ENCODE peak calls at places on chromosomes 4 and X, in nine cellular contexts. E is body of pancreas, U is HFF-Myc, A is HCT116, D is hepatocyte, V is NB4, M is HFFc6, L is GM23338, X is heart left ventricle. W is an unnamed sample.
A peak's percentile ranks its signal among the peaks of the same experiment; 100 is the strongest.

GRCh38 chr4:18689308-18689915 is 667.9 kb upstream of the LCORL start:
- DNase-seq in E (peak; percentile 65), U (peak; percentile 43), A (peak; percentile 44), D (peak; percentile 83), V (peak; percentile 69), M (peak; percentile 62), L (peak; percentile 79), X (peak; percentile 26), W (peak; percentile 56)

GRCh38 chr4:117560329-117560728 is 474.0 kb upstream of the NDST3 start:
- DNase-seq in E (no peak), U (no peak), A (peak; percentile 7), D (no peak), V (peak; percentile 6), M (no peak), L (peak; percentile 4), X (no peak), W (no peak)

GRCh38 chrX:132664273-132664672 is 175.4 kb upstream of the MBNL3 start:
- DNase-seq in E (no peak), U (no peak), A (no peak), D (no peak), V (no peak), M (no peak), L (no peak), X (no peak), W (no peak)

GRCh38 chr4:909821-910220 is 22.3 kb downstream of the GAK start:
- DNase-seq in E (no peak), U (no peak), A (no peak), D (no peak), V (no peak), M (no peak), L (no peak), X (no peak), W (no peak)

GRCh38 chr4:169439244-169439643 is 168.5 kb upstream of the SH3RF1 start:
- DNase-seq in E (no peak), U (no peak), A (no peak), D (no peak), V (no peak), M (no peak), L (no peak), X (no peak), W (no peak)

GRCh38 chr4:8549352-8549931 is 30.8 kb upstream of the GPR78 start:
- DNase-seq in E (no peak), U (no peak), A (no peak), D (no peak), V (no peak), M (no peak), L (no peak), X (no peak), W (no peak)

GRCh38 chrX:43962636-43963035 is 10.6 kb downstream of the NDP start:
- DNase-seq in E (no peak), U (no peak), A (no peak), D (no peak), V (no peak), M (no peak), L (no peak), X (no peak), W (no peak)

GRCh38 chr4:78370625-78371372 is 180.8 kb upstream of the ANXA3 start:
- DNase-seq in E (no peak), U (no peak), A (no peak), D (peak; percentile 26), V (no peak), M (no peak), L (peak; percentile 41), X (no peak), W (no peak)

GRCh38 chr4:148052448-148052847 is 320.6 kb downstream of the ARHGAP10 start:
- DNase-seq in E (no peak), U (no peak), A (no peak), D (no peak), V (no peak), M (no peak), L (no peak), X (no peak), W (no peak)

GRCh38 chrX:110045988-110046387 is 43.1 kb downstream of the TMEM164 start:
- DNase-seq in E (peak; percentile 12), U (no peak), A (no peak), D (peak; percentile 28), V (no peak), M (no peak), L (peak; percentile 30), X (no peak), W (no peak)

GRCh38 chr4:71093745-71094144 is 100.3 kb downstream of the DCK start:
- DNase-seq in E (no peak), U (no peak), A (no peak), D (no peak), V (no peak), M (no peak), L (no peak), X (no peak), W (no peak)

GRCh38 chrX:43500240-43500639 is 155.9 kb upstream of the MAOA start:
- DNase-seq in E (no peak), U (no peak), A (no peak), D (no peak), V (no peak), M (no peak), L (peak; percentile 26), X (no peak), W (no peak)

GRCh38 chr4:24885342-24885741 is 27.5 kb downstream of the CCDC149 start:
- DNase-seq in E (no peak), U (no peak), A (no peak), D (no peak), V (no peak), M (no peak), L (no peak), X (no peak), W (no peak)

GRCh38 chr4:123649644-123650356 is 253.2 kb downstream of the SPRY1 start:
- DNase-seq in E (peak; percentile 71), U (peak; percentile 64), A (no peak), D (peak; percentile 78), V (peak; percentile 77), M (peak; percentile 77), L (peak; percentile 54), X (peak; percentile 40), W (peak; percentile 18)

GRCh38 chr4:185534850-185535761 is at the start of gene PDLIM3:
- DNase-seq in E (peak; percentile 61), U (no peak), A (peak; percentile 12), D (peak; percentile 80), V (no peak), M (no peak), L (peak; percentile 87), X (peak; percentile 82), W (peak; percentile 55)

GRCh38 chr4:169283114-169283509 is 12.4 kb upstream of the SH3RF1 start:
- DNase-seq in E (no peak), U (no peak), A (no peak), D (no peak), V (no peak), M (peak; percentile 92), L (no peak), X (no peak), W (no peak)

GRCh38 chrX:152845618-152846240 is 14.9 kb downstream of the NSDHL start:
- DNase-seq in E (no peak), U (no peak), A (no peak), D (no peak), V (no peak), M (no peak), L (no peak), X (no peak), W (no peak)

GRCh38 chrX:100449696-100450606 is 39.9 kb upstream of the PCDH19 start:
- DNase-seq in E (no peak), U (no peak), A (no peak), D (no peak), V (peak; percentile 0), M (no peak), L (no peak), X (peak; percentile 16), W (no peak)

GRCh38 chr4:138688531-138689181 is 326.9 kb upstream of the NOCT start:
- DNase-seq in E (no peak), U (no peak), A (no peak), D (no peak), V (no peak), M (no peak), L (no peak), X (no peak), W (no peak)

GRCh38 chr4:138689182-138689546 is 326.4 kb upstream of the NOCT start:
- DNase-seq in E (no peak), U (no peak), A (no peak), D (no peak), V (no peak), M (no peak), L (no peak), X (no peak), W (no peak)

GRCh38 chr4:138689593-138689992 is 326.0 kb upstream of the NOCT start:
- DNase-seq in E (no peak), U (no peak), A (no peak), D (no peak), V (no peak), M (no peak), L (no peak), X (no peak), W (no peak)

GRCh38 chr4:138681000-138681604 is 334.5 kb upstream of the NOCT start:
- DNase-seq in E (peak; percentile 86), U (peak; percentile 47), A (peak; percentile 57), D (peak; percentile 92), V (peak; percentile 71), M (peak; percentile 56), L (peak; percentile 83), X (peak; percentile 80), W (peak; percentile 70)

DNA sequence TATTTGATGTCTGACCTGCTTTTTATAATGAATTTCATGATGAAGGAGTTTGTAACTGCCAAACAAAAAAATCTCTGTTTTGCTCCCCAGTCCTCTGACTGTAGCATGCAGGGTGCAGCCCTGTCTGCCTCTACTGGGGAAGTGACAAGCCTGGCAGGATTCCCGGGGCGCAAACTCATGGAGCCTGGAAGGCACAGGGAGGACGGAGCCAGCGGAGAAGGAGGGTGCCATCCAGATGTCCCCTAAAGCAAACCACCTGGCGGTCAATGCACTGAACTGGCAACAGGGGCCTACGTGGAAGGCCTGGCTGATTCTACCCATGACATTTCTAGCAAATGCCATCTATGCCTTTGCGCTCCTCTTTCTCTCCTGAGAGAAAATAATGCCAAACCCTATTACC is 329.5 kb upstream of the NOCT start:
- DNase-seq in E (no peak), U (no peak), A (no peak), D (no peak), V (no peak), M (no peak), L (no peak), X (peak; percentile 36), W (no peak)
- TF ChIP-seq CTCF in E (no peak), U (no peak), A (no peak), D (no peak), V (no peak), M (no peak), L (peak; percentile 1), X (no peak), W (no peak)

GRCh38 chrX:120514236-120514635 is 45.1 kb upstream of the LAMP2 start:
- DNase-seq in E (no peak), U (no peak), A (no peak), D (peak; percentile 24), V (peak; percentile 46), M (peak; percentile 3), L (peak; percentile 49), X (no peak), W (no peak)
- TF ChIP-seq CTCF in E (peak; percentile 44), U (peak; percentile 31), A (peak; percentile 51), D (peak; percentile 39), V (peak; percentile 40), M (peak; percentile 58), L (peak; percentile 58), X (no peak), W (peak; percentile 37)

GRCh38 chr4:102263024-102263787 is 82.1 kb downstream of the SLC39A8 start:
- DNase-seq in E (no peak), U (no peak), A (peak; percentile 51), D (peak; percentile 60), V (peak; percentile 44), M (peak; percentile 51), L (peak; percentile 68), X (no peak), W (no peak)
- TF ChIP-seq CTCF in E (peak; percentile 37), U (peak; percentile 41), A (peak; percentile 75), D (peak; percentile 79), V (peak; percentile 34), M (peak; percentile 77), L (peak; percentile 78), X (peak; percentile 20), W (peak; percentile 66)

GRCh38 chr4:81913427-81913878 is 441.7 kb upstream of the RASGEF1B start:
- DNase-seq in E (peak; percentile 49), U (peak; percentile 16), A (peak; percentile 49), D (peak; percentile 74), V (peak; percentile 62), M (no peak), L (peak; percentile 94), X (peak; percentile 19), W (peak; percentile 32)
- TF ChIP-seq CTCF in E (peak; percentile 55), U (peak; percentile 73), A (peak; percentile 83), D (peak; percentile 59), V (peak; percentile 76), M (peak; percentile 40), L (peak; percentile 91), X (peak; percentile 49), W (peak; percentile 79)